ENCODE peak calls at places on chromosomes 16 and 17, in four cellular contexts. A is left kidney, Y is T-helper 1 cell, N is NCI-H1930. P is an unnamed sample.

GRCh38 chr16:8622315-8622656 is 788 bp downstream of the METTL22 start:
- DNase-seq in A (no peak), Y (no peak), N (no peak), P (no peak)

GRCh38 chr16:7246578-7246977 is 86.1 kb upstream of the RBFOX1 start:
- DNase-seq in A (peak; percentile 86), Y (no peak), N (no peak), P (peak; percentile 19)

GRCh38 chr16:72612271-72612670 is 435.7 kb downstream of the ZFHX3 start:
- DNase-seq in A (peak; percentile 20), Y (no peak), N (no peak), P (no peak)

GRCh38 chr17:42853597-42853967 is 2.6 kb downstream of the AOC3 start:
- DNase-seq in A (no peak), Y (no peak), N (no peak), P (no peak)

GRCh38 chr16:84341533-84342295 is 26.6 kb upstream of the ATP2C2 start:
- DNase-seq in A (peak; percentile 34), Y (no peak), N (no peak), P (no peak)

GRCh38 chr17:65365209-65365608 is 196.2 kb downstream of the AXIN2 start:
- DNase-seq in A (peak; percentile 68), Y (no peak), N (no peak), P (peak; percentile 14)

GRCh38 chr16:58057784-58058183 is 32.2 kb downstream of the MMP15 start:
- DNase-seq in A (no peak), Y (no peak), N (no peak), P (no peak)

GRCh38 chr17:15782809-15783208 is 50.7 kb downstream of the TBC1D26 start:
- DNase-seq in A (peak; percentile 63), Y (no peak), N (no peak), P (peak; percentile 57)

GRCh38 chr17:63423963-63424362 is 22.1 kb downstream of the CYB561 start:
- DNase-seq in A (no peak), Y (no peak), N (no peak), P (no peak)

GRCh38 chr17:82939213-82940030 is 99.6 kb upstream of the ZNF750 start:
- DNase-seq in A (no peak), Y (no peak), N (no peak), P (no peak)

GRCh38 chr16:85157813-85158701 is 45.8 kb upstream of the CIBAR2 start:
- DNase-seq in A (peak; percentile 81), Y (no peak), N (no peak), P (no peak)

GRCh38 chr17:77445908-77446535 is 305.3 kb downstream of the SEC14L1 start:
- DNase-seq in A (no peak), Y (peak; percentile 45), N (no peak), P (no peak)

GRCh38 chr16:21949713-21950260 is 3.4 kb upstream of the UQCRC2 start:
- DNase-seq in A (no peak), Y (no peak), N (no peak), P (no peak)

GRCh38 chr16:31333686-31334649 is 21.0 kb upstream of the ITGAX start:
- DNase-seq in A (peak; percentile 68), Y (no peak), N (peak; percentile 27), P (no peak)

GRCh38 chr16:87207509-87207908 is 109.7 kb downstream of the C16orf95 start:
- DNase-seq in A (peak; percentile 23), Y (no peak), N (no peak), P (peak; percentile 71)